ENCODE peak calls at places on chromosomes 5 and 9, in eight cellular contexts. Z is M059J, O is NCI-H460, A is RWPE1, I is Peyer's patch, L is epithelial cell of esophagus, V is transverse colon, F is neuronal stem cell. Q is an unnamed sample.

GRCh38 chr5:31794009-31794408 is 155.1 kb downstream of the PDZD2 start:
- DNase-seq in Z (no peak), O (no peak), A (no peak), I (no peak), L (no peak), V (no peak), F (no peak), Q (no peak)

GRCh38 chr5:132012385-132013005 is 1.0 kb upstream of the ACSL6 start:
- DNase-seq in Z (peak; percentile 37), O (no peak), A (peak; percentile 40), I (peak; percentile 43), L (peak; percentile 74), V (peak; percentile 7), F (peak; percentile 72), Q (peak; percentile 61)

GRCh38 chr9:125521462-125522327 is 185.3 kb downstream of the MAPKAP1 start:
- DNase-seq in Z (peak; percentile 98), O (no peak), A (peak; percentile 95), I (no peak), L (peak; percentile 94), V (no peak), F (no peak), Q (no peak)

GRCh38 chr9:129500863-129501770 is 119.8 kb downstream of the C9orf50 start:
- DNase-seq in Z (no peak), O (no peak), A (no peak), I (no peak), L (no peak), V (no peak), F (no peak), Q (no peak)

GRCh38 chr9:137402752-137403151 is 20.2 kb downstream of the EXD3 start:
- DNase-seq in Z (no peak), O (no peak), A (no peak), I (no peak), L (no peak), V (no peak), F (no peak), Q (no peak)

GRCh38 chr5:177982072-177982727 is 13.8 kb downstream of the PROP1 start:
- DNase-seq in Z (no peak), O (no peak), A (no peak), I (peak; percentile 43), L (no peak), V (no peak), F (no peak), Q (no peak)

GRCh38 chr5:42951169-42951846 is 88.8 kb downstream of the ANXA2R start:
- DNase-seq in Z (peak; percentile 68), O (no peak), A (no peak), I (peak; percentile 82), L (no peak), V (peak; percentile 59), F (no peak), Q (peak; percentile 75)

GRCh38 chr5:6812800-6813731 is 99.8 kb downstream of the TENT4A start:
- DNase-seq in Z (peak; percentile 12), O (no peak), A (no peak), I (peak; percentile 71), L (peak; percentile 16), V (peak; percentile 78), F (no peak), Q (no peak)

GRCh38 chr5:1295650-1296037 is 776 bp upstream of the TERT start:
- DNase-seq in Z (no peak), O (no peak), A (no peak), I (peak; percentile 39), L (no peak), V (no peak), F (no peak), Q (peak; percentile 55)

GRCh38 chr5:24065786-24066185 is 558.4 kb downstream of the PRDM9 start:
- DNase-seq in Z (peak; percentile 36), O (no peak), A (peak; percentile 74), I (no peak), L (peak; percentile 91), V (no peak), F (no peak), Q (no peak)

Q was measured in tibial artery.